ENCODE peak calls at places on chromosome 15, in four cellular contexts. X is GM12892, R is transverse colon, Q is breast epithelium. S is an unnamed sample.

GRCh38 chr15:40796041-40796440 is 10.8 kb upstream of the ZFYVE19 start:
- DNase-seq in X (no peak), R (no peak), Q (no peak), S (no peak)

GRCh38 chr15:23504003-23504402 is 57.0 kb upstream of the GOLGA6L2 start:
- DNase-seq in X (no peak), R (no peak), Q (no peak), S (no peak)

GRCh38 chr15:91940466-91941381 is 87.2 kb downstream of the SLCO3A1 start:
- DNase-seq in X (no peak), R (no peak), Q (no peak), S (peak)

GRCh38 chr15:96335429-96335807 is 4.9 kb downstream of the NR2F2 start:
- DNase-seq in X (no peak), R (peak), Q (no peak), S (no peak)

GRCh38 chr15:85402195-85402921 is 22.0 kb downstream of the AKAP13 start:
- DNase-seq in X (no peak), R (no peak), Q (no peak), S (no peak)

GRCh38 chr15:85504739-85505676 is 124.6 kb downstream of the AKAP13 start:
- DNase-seq in X (no peak), R (peak), Q (no peak), S (peak)

GRCh38 chr15:78422571-78423340 is 15.3 kb upstream of the IREB2 start:
- DNase-seq in X (no peak), R (peak), Q (peak), S (peak)

GRCh38 chr15:37046876-37047614 is 53.3 kb downstream of the MEIS2 start:
- DNase-seq in X (no peak), R (no peak), Q (no peak), S (no peak)

GRCh38 chr15:99976811-99977271 is 243.6 kb upstream of the LYSMD4 start:
- DNase-seq in X (no peak), R (no peak), Q (no peak), S (no peak)

GRCh38 chr15:62118446-62118964 is 46.6 kb downstream of the C2CD4B start:
- DNase-seq in X (no peak), R (no peak), Q (no peak), S (no peak)

GRCh38 chr15:52667597-52667996 is 11.6 kb downstream of the ATOSA start:
- DNase-seq in X (no peak), R (no peak), Q (no peak), S (no peak)

GRCh38 chr15:72285927-72286516 is 13.7 kb upstream of the PARP6 start:
- DNase-seq in X (no peak), R (peak), Q (no peak), S (peak)

GRCh38 chr15:77517579-77517978 is 96.9 kb downstream of the HMG20A start:
- DNase-seq in X (no peak), R (no peak), Q (no peak), S (no peak)

GRCh38 chr15:23690450-23690852 is 3.3 kb upstream of the NDN start:
- DNase-seq in X (no peak), R (peak), Q (no peak), S (peak)

GRCh38 chr15:63872759-63873510 is 39.2 kb upstream of the HERC1 start:
- DNase-seq in X (no peak), R (no peak), Q (no peak), S (no peak)

GRCh38 chr15:30859091-30859874 is 44.4 kb upstream of the FAN1 start:
- DNase-seq in X (peak), R (no peak), Q (no peak), S (no peak)

GRCh38 chr15:29141206-29141907 is 128.3 kb downstream of the NSMCE3 start:
- DNase-seq in X (no peak), R (no peak), Q (peak), S (no peak)

GRCh38 chr15:31396881-31397560 is 70.4 kb downstream of the KLF13 start:
- DNase-seq in X (no peak), R (peak), Q (peak), S (peak)

GRCh38 chr15:65632780-65633384 is 11.1 kb downstream of the SLC24A1 start:
- DNase-seq in X (no peak), R (no peak), Q (no peak), S (no peak)

GRCh38 chr15:26867199-26868007 is 541 bp downstream of the GABRA5 start:
- DNase-seq in X (no peak), R (no peak), Q (no peak), S (peak)

GRCh38 chr15:88529021-88529630 is 17.4 kb downstream of the DET1 start:
- DNase-seq in X (no peak), R (no peak), Q (no peak), S (no peak)

GRCh38 chr15:51793521-51793920 is 35.9 kb upstream of the TMOD3 start:
- DNase-seq in X (no peak), R (no peak), Q (no peak), S (peak)

GRCh38 chr15:31197497-31198414 is 96.2 kb upstream of the TRPM1 start:
- DNase-seq in X (no peak), R (peak), Q (no peak), S (peak)

GRCh38 chr15:79339588-79340314 is 28.8 kb downstream of the TMED3 start:
- DNase-seq in X (no peak), R (no peak), Q (no peak), S (no peak)

GRCh38 chr15:77659350-77660321 is 26.9 kb upstream of the LINGO1 start:
- DNase-seq in X (peak), R (peak), Q (no peak), S (no peak)

GRCh38 chr15:72911658-72912057 is 128.1 kb upstream of the ADPGK start:
- DNase-seq in X (no peak), R (peak), Q (no peak), S (no peak)

GRCh38 chr15:31261266-31262142 is 65.1 kb upstream of the KLF13 start:
- DNase-seq in X (no peak), R (no peak), Q (peak), S (no peak)

GRCh38 chr15:58873267-58873666 is 60.2 kb downstream of the SLTM start:
- DNase-seq in X (no peak), R (no peak), Q (no peak), S (no peak)

GRCh38 chr15:70559223-70559823 is 204.0 kb downstream of the UACA start:
- DNase-seq in X (no peak), R (peak), Q (no peak), S (peak)

GRCh38 chr15:89486726-89487050 is 9.7 kb downstream of the RHCG start:
- DNase-seq in X (no peak), R (peak), Q (no peak), S (peak)

GRCh38 chr15:31526916-31527690 is 200.5 kb downstream of the KLF13 start:
- DNase-seq in X (no peak), R (no peak), Q (no peak), S (no peak)

GRCh38 chr15:69535101-69535638 is 82.6 kb downstream of the RPLP1 start:
- DNase-seq in X (no peak), R (no peak), Q (peak), S (no peak)

GRCh38 chr15:90716317-90716975 is 700 bp upstream of the BLM start:
- DNase-seq in X (no peak), R (no peak), Q (no peak), S (no peak)

GRCh38 chr15:33808720-33809119 is 159.6 kb upstream of the CHRM5 start:
- DNase-seq in X (no peak), R (no peak), Q (no peak), S (no peak)

DNA sequence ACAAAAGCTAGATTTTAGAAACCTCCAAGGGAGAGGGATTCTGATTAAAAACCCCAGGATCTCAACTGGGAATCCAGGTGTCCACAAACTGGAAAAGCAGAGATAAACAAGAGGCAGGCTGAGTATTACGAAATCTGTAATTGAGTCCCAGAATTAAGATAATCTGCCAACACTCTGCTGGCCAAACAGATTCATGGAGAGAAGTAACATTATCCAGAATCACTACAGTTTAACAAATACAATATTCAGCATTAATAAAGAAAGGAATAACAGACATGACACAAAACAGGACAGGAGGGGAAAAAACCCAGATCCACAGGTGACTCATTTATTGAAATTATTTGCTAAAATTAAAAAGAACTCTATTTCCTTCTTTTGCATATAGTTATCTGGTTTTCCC is 227.3 kb upstream of the NANOGP8 start:
- DNase-seq in X (no peak), R (no peak), Q (no peak), S (no peak)
- TF ChIP-seq POLR2AphosphoS5 in X (no peak), R (peak), Q (no peak), S (no peak)

GRCh38 chr15:98953000-98953776 is 54.4 kb downstream of the PGPEP1L start:
- DNase-seq in X (no peak), R (no peak), Q (no peak), S (no peak)
- TF ChIP-seq POLR2AphosphoS5 in X (peak), R (no peak), Q (no peak), S (no peak)

DNA sequence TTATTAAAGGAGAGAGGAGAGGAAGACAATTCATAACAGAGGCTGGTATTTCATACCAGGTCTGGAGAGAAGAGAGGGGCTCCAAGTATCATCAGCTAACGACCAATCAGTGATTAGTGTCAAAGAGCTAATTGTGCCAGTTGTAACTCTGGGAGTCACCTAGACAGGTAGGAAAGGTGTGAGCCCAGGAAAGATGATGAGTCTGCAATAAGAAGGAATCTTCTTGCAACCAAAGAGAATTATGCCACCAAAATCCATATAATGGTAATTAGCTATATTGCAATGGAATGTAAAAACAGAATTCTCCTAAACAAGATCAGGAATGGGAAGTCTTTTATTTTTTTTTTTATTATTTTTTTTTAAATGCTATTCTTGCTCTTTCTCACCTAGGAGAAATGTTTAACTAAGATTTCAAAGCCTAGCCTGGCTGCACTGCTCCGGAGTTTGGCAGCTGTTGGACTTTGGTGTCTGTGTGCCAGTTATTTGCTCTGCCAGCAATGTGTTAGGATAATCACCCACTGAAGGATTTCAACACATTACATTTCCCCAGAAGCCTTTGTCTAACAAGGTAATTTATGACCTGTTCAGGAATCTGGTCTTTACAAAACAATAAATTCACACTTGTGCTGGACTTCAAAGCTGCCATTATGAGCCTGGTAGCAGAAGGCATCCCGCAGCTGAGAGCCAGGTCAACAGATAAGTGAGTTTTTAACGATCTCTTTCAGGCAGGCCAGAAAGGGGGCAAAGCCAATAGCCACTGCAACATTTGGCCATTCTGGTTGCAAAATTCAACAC is 89.4 kb downstream of the FOXB1 start:
- DNase-seq in X (no peak), R (peak), Q (no peak), S (no peak)
- TF ChIP-seq POLR2AphosphoS5 in X (no peak), R (no peak), Q (no peak), S (no peak)

DNA sequence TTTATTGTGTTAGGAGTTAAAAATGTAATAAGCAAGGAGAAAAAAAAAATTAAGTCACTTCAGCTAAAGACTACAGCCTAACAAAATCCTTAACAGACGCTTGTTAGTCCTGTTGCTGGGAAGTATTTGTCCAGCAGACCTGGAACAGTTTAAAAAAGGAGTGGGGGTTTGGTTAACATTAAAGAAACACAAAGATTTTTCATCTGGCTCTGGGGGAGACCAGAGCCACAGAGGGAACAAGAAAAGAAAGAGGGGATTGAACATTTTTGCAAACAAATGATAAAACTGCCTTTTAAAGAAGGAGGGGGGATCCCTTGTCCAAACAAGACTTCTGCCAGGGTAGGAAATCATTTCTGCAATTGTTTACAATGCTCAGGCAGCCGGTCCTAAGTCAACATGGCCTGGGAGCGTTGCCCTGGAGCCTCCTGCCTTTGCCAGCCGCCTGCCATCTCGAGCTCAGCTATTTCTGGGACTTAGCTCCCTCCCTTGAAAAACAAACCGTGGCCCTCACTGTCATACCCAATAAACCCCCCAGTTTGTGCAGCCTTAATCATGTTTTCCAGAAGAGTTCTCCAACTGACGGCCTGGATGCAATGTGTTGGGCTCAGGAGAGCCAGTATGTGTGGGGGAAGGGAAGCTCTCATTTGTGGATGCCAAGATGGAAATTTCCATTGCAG is 75.7 kb upstream of the RNU6-1 start:
- DNase-seq in X (no peak), R (peak), Q (peak), S (peak)
- TF ChIP-seq POLR2AphosphoS5 in X (no peak), R (peak), Q (no peak), S (peak)